ENCODE peak calls at places on chromosome 21, in seven cellular contexts. One of them, this sample, is unnamed.
A peak's percentile ranks its signal among the peaks of the same experiment; 100 is the strongest.

GRCh38 chr21:21997390-21998333 is 999.5 kb downstream of the NCAM2 start:
- DNase-seq in IMR-90: no peak
- DNase-seq in H1: no peak
- DNase-seq in thyroid gland: no peak
- DNase-seq in transverse colon: no peak
- DNase-seq in esophagus muscularis mucosa: no peak
- DNase-seq in breast epithelium: no peak
- DNase-seq in this sample: no peak

GRCh38 chr21:24369751-24370150 is 1237.5 kb downstream of the MRPL39 start:
- DNase-seq in breast epithelium: no peak
- DNase-seq in esophagus muscularis mucosa: no peak
- DNase-seq in H1: no peak
- DNase-seq in transverse colon: no peak
- DNase-seq in IMR-90: peak; percentile 2
- DNase-seq in thyroid gland: no peak
- DNase-seq in this sample: no peak

GRCh38 chr21:22758478-22758877 is 1760.3 kb downstream of the NCAM2 start:
- DNase-seq in IMR-90: no peak
- DNase-seq in esophagus muscularis mucosa: no peak
- DNase-seq in transverse colon: no peak
- DNase-seq in breast epithelium: no peak
- DNase-seq in H1: no peak
- DNase-seq in thyroid gland: no peak
- DNase-seq in this sample: no peak

GRCh38 chr21:34830386-34831140 is 161.8 kb downstream of the CLIC6 start:
- DNase-seq in esophagus muscularis mucosa: no peak
- DNase-seq in H1: no peak
- DNase-seq in breast epithelium: no peak
- DNase-seq in thyroid gland: no peak
- DNase-seq in IMR-90: no peak
- DNase-seq in transverse colon: no peak
- DNase-seq in this sample: no peak

GRCh38 chr21:44370771-44371410 is 17.5 kb downstream of the TRPM2 start:
- DNase-seq in IMR-90: no peak
- DNase-seq in H1: no peak
- DNase-seq in esophagus muscularis mucosa: no peak
- DNase-seq in thyroid gland: no peak
- DNase-seq in breast epithelium: no peak
- DNase-seq in transverse colon: no peak
- DNase-seq in this sample: no peak

GRCh38 chr21:27818847-27819246 is 852.0 kb upstream of the ADAMTS5 start:
- DNase-seq in transverse colon: no peak
- DNase-seq in breast epithelium: no peak
- DNase-seq in thyroid gland: no peak
- DNase-seq in H1: no peak
- DNase-seq in esophagus muscularis mucosa: no peak
- DNase-seq in IMR-90: no peak
- DNase-seq in this sample: no peak

GRCh38 chr21:43913928-43914327 is 48.9 kb downstream of the AGPAT3 start:
- DNase-seq in transverse colon: no peak
- DNase-seq in thyroid gland: no peak
- DNase-seq in esophagus muscularis mucosa: no peak
- DNase-seq in breast epithelium: no peak
- DNase-seq in IMR-90: peak; percentile 64
- DNase-seq in H1: no peak
- DNase-seq in this sample: no peak

GRCh38 chr21:44094832-44095231 is 12.4 kb upstream of the PWP2 start:
- DNase-seq in breast epithelium: no peak
- DNase-seq in H1: no peak
- DNase-seq in esophagus muscularis mucosa: no peak
- DNase-seq in transverse colon: no peak
- DNase-seq in thyroid gland: no peak
- DNase-seq in IMR-90: no peak
- DNase-seq in this sample: no peak

GRCh38 chr21:40043423-40043822 is 176.2 kb downstream of the PCP4 start:
- DNase-seq in transverse colon: no peak
- DNase-seq in thyroid gland: no peak
- DNase-seq in esophagus muscularis mucosa: no peak
- DNase-seq in breast epithelium: no peak
- DNase-seq in H1: no peak
- DNase-seq in IMR-90: no peak
- DNase-seq in this sample: no peak

GRCh38 chr21:16102113-16102512 is 372.3 kb downstream of the USP25 start:
- DNase-seq in IMR-90: no peak
- DNase-seq in esophagus muscularis mucosa: no peak
- DNase-seq in breast epithelium: no peak
- DNase-seq in thyroid gland: no peak
- DNase-seq in H1: no peak
- DNase-seq in transverse colon: no peak
- DNase-seq in this sample: no peak

GRCh38 chr21:26097475-26097874 is 73.1 kb downstream of the APP start:
- DNase-seq in H1: no peak
- DNase-seq in breast epithelium: no peak
- DNase-seq in transverse colon: no peak
- DNase-seq in IMR-90: no peak
- DNase-seq in esophagus muscularis mucosa: no peak
- DNase-seq in thyroid gland: no peak
- DNase-seq in this sample: no peak
- H3K4me3 ChIP-seq in H1: no peak overlapping the region
- H3K4me3 ChIP-seq in breast epithelium: no peak overlapping the region
- H3K4me3 ChIP-seq in transverse colon: no peak overlapping the region
- H3K4me3 ChIP-seq in IMR-90: no peak overlapping the region
- H3K4me3 ChIP-seq in esophagus muscularis mucosa: no peak overlapping the region
- H3K4me3 ChIP-seq in thyroid gland: no peak overlapping the region
- H3K4me3 ChIP-seq in this sample: no peak overlapping the region

DNA sequence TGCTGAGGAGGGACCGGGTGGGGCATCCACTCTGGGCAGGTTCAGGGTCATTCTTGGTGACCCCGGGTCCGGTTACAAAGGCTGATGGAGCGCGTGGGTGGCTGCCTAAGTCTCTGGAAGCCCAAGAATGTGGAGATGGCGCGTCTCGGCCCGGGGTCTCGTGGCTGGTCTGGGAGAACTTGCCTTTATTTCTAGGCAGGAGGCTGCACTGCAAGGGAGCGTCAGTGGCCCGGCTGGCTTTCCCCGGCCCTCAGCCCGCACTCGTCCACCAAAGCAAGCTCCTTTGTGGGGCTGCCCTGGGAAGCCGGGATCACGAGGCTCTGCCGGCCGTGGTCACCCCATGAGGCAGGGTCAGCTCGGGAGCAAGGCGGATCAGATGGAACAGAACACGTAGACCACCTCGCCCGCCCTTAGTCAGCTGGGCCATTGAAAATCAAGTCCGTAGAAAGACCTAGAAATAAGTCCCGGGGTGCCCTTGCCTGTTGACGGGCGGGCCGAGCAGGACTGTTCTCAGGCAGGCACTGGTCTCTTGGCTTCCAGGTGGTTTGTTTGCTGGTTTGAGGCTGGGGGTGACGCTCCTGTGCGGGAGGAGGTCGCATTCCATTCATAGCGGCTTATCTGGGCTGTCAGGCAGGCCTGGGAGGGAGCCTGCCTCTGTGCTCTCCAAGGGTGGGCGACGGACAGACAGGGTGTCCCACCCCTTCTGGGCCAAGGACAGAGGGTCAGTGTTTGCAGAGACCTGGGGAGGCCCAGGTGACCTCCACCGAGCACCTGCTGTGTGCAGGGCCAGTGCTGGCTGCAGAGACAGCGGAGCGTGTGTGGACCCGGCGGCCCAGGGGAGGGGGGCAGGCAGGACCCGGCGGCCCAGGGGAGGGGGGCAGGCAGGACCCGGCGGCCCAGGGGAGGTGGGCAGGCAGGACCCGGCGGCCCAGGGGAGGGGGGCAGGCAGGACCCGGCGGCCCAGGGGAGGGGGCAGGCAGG is 25.8 kb downstream of the COL18A1 start:
- DNase-seq in thyroid gland: no peak
- DNase-seq in transverse colon: no peak
- DNase-seq in esophagus muscularis mucosa: no peak
- DNase-seq in H1: peak; percentile 72
- DNase-seq in IMR-90: peak; percentile 65
- DNase-seq in breast epithelium: no peak
- DNase-seq in this sample: no peak
- TF ChIP-seq POLR2A in thyroid gland: no peak
- TF ChIP-seq POLR2A in transverse colon: no peak
- TF ChIP-seq POLR2A in esophagus muscularis mucosa: no peak
- TF ChIP-seq POLR2A in H1: no peak
- TF ChIP-seq POLR2A in IMR-90: no peak
- TF ChIP-seq POLR2A in breast epithelium: no peak
- TF ChIP-seq POLR2A in this sample: no peak

DNA sequence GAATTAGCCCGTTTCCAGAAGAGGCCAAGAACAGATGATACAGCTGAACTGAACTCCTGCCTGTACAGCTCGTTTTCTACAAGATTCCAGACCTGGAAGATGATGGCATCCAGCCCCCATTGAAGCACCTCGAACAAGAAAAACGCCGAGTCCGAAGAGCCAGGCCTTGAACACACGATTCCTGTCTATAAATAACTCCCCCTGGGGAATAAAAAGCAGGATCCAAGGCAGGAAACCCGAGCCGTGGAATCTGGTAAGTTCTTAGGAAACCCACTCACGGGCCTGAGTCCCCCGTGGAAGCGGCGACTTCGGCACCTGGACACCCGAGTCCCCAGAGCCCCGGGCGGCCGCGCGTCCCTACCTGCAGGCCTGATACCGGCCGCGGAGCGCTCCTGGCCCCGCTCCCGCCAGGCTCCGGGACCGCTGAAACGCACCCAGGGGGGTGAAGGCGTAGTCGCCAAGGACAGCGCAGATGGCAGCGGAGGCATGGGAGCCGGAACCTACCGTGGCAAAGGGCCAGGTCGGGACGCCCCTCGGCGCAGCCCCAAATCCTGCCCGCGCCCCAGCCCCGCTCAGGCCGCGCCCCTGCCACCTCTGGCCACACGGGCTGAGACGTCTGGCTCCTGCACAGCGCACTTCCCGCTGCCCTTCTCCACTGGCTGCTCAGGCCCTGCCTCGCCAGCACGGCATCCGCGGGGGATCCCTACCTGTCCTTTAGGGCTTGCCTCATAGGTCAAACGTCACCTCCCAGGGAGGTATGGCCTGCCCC is 14.0 kb upstream of the HLCS start:
- DNase-seq in esophagus muscularis mucosa: no peak
- DNase-seq in IMR-90: no peak
- DNase-seq in thyroid gland: peak; percentile 54
- DNase-seq in transverse colon: peak; percentile 36
- DNase-seq in breast epithelium: no peak
- DNase-seq in H1: peak; percentile 65
- DNase-seq in this sample: peak; percentile 27
- H3K4me3 ChIP-seq in esophagus muscularis mucosa: peak overlapping the region; percentile 58
- H3K4me3 ChIP-seq in IMR-90: peak overlapping the region; percentile 22
- H3K4me3 ChIP-seq in thyroid gland: peak overlapping the region; percentile 39
- H3K4me3 ChIP-seq in transverse colon: peak overlapping the region; percentile 42
- H3K4me3 ChIP-seq in breast epithelium: peak overlapping the region; percentile 56
- H3K4me3 ChIP-seq in H1: peak overlapping the region; percentile 39
- H3K4me3 ChIP-seq in this sample: peak overlapping the region; percentile 35

DNA sequence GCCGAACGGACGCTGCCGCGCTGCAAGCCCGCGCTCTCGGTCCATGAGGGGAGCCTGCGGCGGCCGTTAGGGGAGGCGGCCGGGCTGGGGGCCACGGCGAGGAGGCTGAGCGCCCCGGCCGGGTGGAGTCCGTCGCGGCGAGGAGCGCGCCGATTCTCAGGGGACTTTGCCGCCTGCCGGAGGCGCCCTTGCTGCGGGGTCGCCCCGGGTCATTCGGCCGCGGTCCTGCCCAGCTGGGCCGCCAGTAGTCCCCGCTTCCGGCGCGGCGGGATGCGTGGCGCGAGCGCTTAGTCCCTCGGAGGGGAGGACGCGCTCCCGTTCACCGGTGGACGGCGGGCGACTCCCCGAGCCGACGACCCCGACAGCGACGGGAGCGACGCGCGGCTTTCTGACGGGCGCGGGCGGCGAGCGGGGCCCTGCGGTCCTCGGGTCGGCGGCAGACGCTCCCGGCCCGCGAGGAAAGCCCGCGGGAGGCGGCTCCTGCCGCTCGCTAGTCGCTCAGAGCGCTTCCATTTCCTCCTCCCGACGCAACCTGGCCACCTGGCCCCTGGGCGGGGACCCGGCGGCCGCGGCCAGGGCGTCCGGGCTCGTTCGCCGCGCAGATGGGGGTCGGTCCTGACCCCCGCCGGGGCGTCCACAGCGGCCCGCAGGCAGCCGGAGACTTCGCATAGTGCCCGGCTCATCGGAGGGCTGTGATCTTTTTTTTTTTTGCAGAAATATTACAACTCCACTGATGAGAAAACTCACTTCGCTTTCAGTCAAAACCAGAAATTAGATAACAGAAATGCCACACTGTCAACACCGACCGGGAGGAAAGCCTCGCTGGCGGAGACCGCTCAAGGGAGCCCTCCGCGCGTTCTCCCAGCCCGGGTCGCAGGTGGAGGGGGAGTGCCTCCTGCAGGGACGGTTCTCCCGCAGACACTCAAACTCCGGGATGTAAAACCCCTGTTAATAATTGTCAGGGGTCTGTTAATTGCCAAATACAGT is 640 bp upstream of the ZBTB21 start:
- DNase-seq in esophagus muscularis mucosa: peak; percentile 89
- DNase-seq in IMR-90: no peak
- DNase-seq in thyroid gland: peak; percentile 65
- DNase-seq in breast epithelium: peak; percentile 17
- DNase-seq in transverse colon: peak; percentile 48
- DNase-seq in H1: no peak
- DNase-seq in this sample: no peak
- TF ChIP-seq POLR2A in esophagus muscularis mucosa: no peak
- TF ChIP-seq POLR2A in IMR-90: peak; percentile 48
- TF ChIP-seq POLR2A in thyroid gland: peak; percentile 62
- TF ChIP-seq POLR2A in breast epithelium: no peak
- TF ChIP-seq POLR2A in transverse colon: peak; percentile 7
- TF ChIP-seq POLR2A in H1: no peak
- TF ChIP-seq POLR2A in this sample: no peak